ENCODE peak calls at places on chromosomes 5 and 9, in five cellular contexts. I, O, V, L and Q are unnamed samples.

GRCh38 chr5:130795037-130795436 is 370.0 kb downstream of the HINT1 start:
- DNase-seq in I (no peak), O (no peak), V (no peak), L (no peak), Q (no peak)

GRCh38 chr5:14400085-14400484 is 181.5 kb upstream of the OTULINL start:
- DNase-seq in I (no peak), O (no peak), V (no peak), L (peak; percentile 37), Q (no peak)

GRCh38 chr5:33891731-33892418 is at the start of gene ADAMTS12:
- DNase-seq in I (no peak), O (no peak), V (no peak), L (no peak), Q (no peak)

GRCh38 chr5:103896593-103896992 is 334.0 kb upstream of the NUDT12 start:
- DNase-seq in I (no peak), O (no peak), V (no peak), L (no peak), Q (no peak)

GRCh38 chr9:132768932-132769894 is 98.9 kb downstream of the GTF3C4 start:
- DNase-seq in I (peak; percentile 1), O (peak; percentile 54), V (no peak), L (peak; percentile 68), Q (peak; percentile 59)

GRCh38 chr9:135583686-135584011 is 22.1 kb downstream of the PAEP start:
- DNase-seq in I (no peak), O (no peak), V (no peak), L (no peak), Q (no peak)

GRCh38 chr9:116154976-116155699 is 1.5 kb downstream of the PAPPA start:
- DNase-seq in I (no peak), O (no peak), V (no peak), L (peak; percentile 48), Q (no peak)

GRCh38 chr5:89662499-89662898 is 747.1 kb downstream of the CETN3 start:
- DNase-seq in I (no peak), O (no peak), V (no peak), L (no peak), Q (no peak)

GRCh38 chr5:146395233-146395632 is 51.9 kb upstream of the TCERG1 start:
- DNase-seq in I (no peak), O (no peak), V (no peak), L (no peak), Q (no peak)

GRCh38 chr5:163595851-163596399 is 90.5 kb downstream of the MAT2B start:
- DNase-seq in I (no peak), O (no peak), V (no peak), L (no peak), Q (no peak)

GRCh38 chr9:19229725-19230355 is 653 bp upstream of the DENND4C start:
- DNase-seq in I (peak; percentile 61), O (peak; percentile 60), V (peak; percentile 48), L (peak; percentile 72), Q (no peak)

GRCh38 chr9:72149231-72149975 is at the start of gene GDA:
- DNase-seq in I (no peak), O (no peak), V (peak; percentile 4), L (no peak), Q (no peak)

GRCh38 chr5:125316913-125317545 is 570.6 kb upstream of the ZNF608 start:
- DNase-seq in I (peak; percentile 74), O (no peak), V (no peak), L (no peak), Q (no peak)

GRCh38 chr5:53262348-53262970 is 152.9 kb upstream of the MOCS2 start:
- DNase-seq in I (no peak), O (no peak), V (no peak), L (peak; percentile 45), Q (no peak)